ENCODE peak calls at places on chromosome 13, in five cellular contexts. T is AG04449, L is HFFc6, X is AG04450, W is progenitor cell of endocrine pancreas. O is an unnamed sample.

GRCh38 chr13:40458283-40459031 is 208.0 kb downstream of the FOXO1 start:
- DNase-seq in T (no peak), X (no peak), L (no peak), W (no peak), O (no peak)

GRCh38 chr13:95153647-95154405 is 147.4 kb downstream of the ABCC4 start:
- DNase-seq in T (no peak), X (no peak), W (no peak), L (no peak), O (no peak)

GRCh38 chr13:70890289-70890688 is 782.0 kb upstream of the KLHL1 start:
- DNase-seq in X (no peak), W (no peak), T (no peak), L (no peak), O (no peak)

GRCh38 chr13:43688230-43688907 is 98.4 kb downstream of the ENOX1 start:
- DNase-seq in X (no peak), W (no peak), L (no peak), T (no peak), O (no peak)

GRCh38 chr13:41613984-41614581 is 156.7 kb downstream of the RGCC start:
- DNase-seq in X (peak; percentile 90), L (peak; percentile 84), T (peak; percentile 59), W (no peak), O (no peak)

GRCh38 chr13:99871249-99871898 is 100.2 kb downstream of the ZIC5 start:
- DNase-seq in W (no peak), T (no peak), L (no peak), X (no peak), O (no peak)

GRCh38 chr13:99869830-99870229 is 101.7 kb downstream of the ZIC5 start:
- DNase-seq in X (no peak), T (no peak), W (no peak), L (no peak), O (no peak)

GRCh38 chr13:74305876-74306275 is 171.7 kb upstream of the KLF12 start:
- DNase-seq in X (no peak), T (no peak), L (no peak), W (no peak), O (no peak)

GRCh38 chr13:99352351-99353271 is 45.4 kb upstream of the GPR183 start:
- DNase-seq in W (no peak), L (no peak), X (no peak), T (no peak), O (no peak)

GRCh38 chr13:33119886-33120543 is 103.8 kb downstream of the KL start:
- DNase-seq in L (peak; percentile 81), X (no peak), T (no peak), W (no peak), O (no peak)

GRCh38 chr13:25882732-25883357 is 169.0 kb downstream of the SHISA2 start:
- DNase-seq in T (no peak), L (no peak), X (no peak), W (no peak), O (no peak)

GRCh38 chr13:113735194-113735593 is 23.8 kb upstream of the TMEM255B start:
- DNase-seq in W (no peak), T (no peak), X (no peak), L (no peak), O (no peak)

GRCh38 chr13:31824705-31825512 is 85.6 kb downstream of the RXFP2 start:
- DNase-seq in W (no peak), T (no peak), L (peak; percentile 17), X (no peak), O (no peak)

GRCh38 chr13:50596776-50597203 is 246.7 kb downstream of the DLEU7 start:
- DNase-seq in W (no peak), L (no peak), X (no peak), T (no peak), O (no peak)

GRCh38 chr13:29621401-29621800 is 25.9 kb upstream of the SLC7A1 start:
- DNase-seq in L (peak; percentile 73), T (peak; percentile 24), W (no peak), X (no peak), O (no peak)

GRCh38 chr13:71773534-71773933 is 93.5 kb downstream of the DACH1 start:
- DNase-seq in L (no peak), T (no peak), W (no peak), X (no peak), O (no peak)

GRCh38 chr13:53200498-53201453 is 172.2 kb downstream of the OLFM4 start:
- DNase-seq in T (no peak), L (no peak), X (no peak), W (peak; percentile 73), O (no peak)
- TF ChIP-seq CTCF in T (peak; percentile 54), L (peak; percentile 25), X (peak; percentile 11), W (peak; percentile 96), O (peak; percentile 69)

GRCh38 chr13:51797664-51798488 is 6.1 kb downstream of the DHRS12 start:
- DNase-seq in T (no peak), X (no peak), L (peak; percentile 35), W (peak; percentile 35), O (no peak)
- TF ChIP-seq CTCF in T (peak; percentile 42), X (peak; percentile 46), L (peak; percentile 74), W (peak; percentile 72), O (peak; percentile 66)

DNA sequence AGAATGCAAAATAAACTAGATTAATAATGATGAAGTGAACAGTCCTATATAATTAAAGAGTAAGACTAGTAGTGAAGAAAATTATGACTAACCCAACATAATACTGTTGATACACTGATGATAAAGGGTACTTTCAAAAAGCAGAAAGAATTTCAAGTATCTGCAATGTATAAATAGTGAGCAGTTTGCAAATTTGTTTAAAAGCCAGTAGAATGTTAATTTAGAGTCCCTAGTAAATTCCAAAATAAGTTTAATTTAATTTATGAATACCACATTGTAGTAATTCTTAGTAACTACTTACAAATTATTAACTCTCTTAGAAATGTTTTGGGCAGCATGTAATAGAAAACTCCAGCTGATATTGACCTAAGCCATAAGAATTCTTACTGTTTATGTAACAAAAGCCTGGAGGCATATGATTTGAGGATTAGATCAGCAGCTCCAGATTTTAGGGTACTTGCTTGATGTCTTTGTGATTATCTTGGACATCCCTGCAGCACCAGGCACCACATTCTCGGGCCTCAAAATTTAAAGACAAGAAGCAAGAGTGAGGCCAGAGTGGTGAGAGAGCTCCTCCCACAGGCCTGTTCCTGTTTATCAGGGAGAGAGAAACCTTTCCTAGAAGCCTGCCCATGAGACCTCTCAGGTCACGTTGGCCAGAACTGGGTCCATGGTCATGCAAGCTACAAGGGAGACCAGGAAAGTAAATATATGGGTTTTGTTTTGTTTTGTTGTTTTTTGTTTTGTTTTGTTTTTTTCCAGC is 67.6 kb upstream of the TDRD3 start:
- DNase-seq in T (no peak), X (no peak), W (peak; percentile 25), L (peak; percentile 34), O (no peak)
- TF ChIP-seq CTCF in T (peak; percentile 36), X (peak; percentile 41), W (peak; percentile 66), L (peak; percentile 62), O (peak; percentile 71)

DNA sequence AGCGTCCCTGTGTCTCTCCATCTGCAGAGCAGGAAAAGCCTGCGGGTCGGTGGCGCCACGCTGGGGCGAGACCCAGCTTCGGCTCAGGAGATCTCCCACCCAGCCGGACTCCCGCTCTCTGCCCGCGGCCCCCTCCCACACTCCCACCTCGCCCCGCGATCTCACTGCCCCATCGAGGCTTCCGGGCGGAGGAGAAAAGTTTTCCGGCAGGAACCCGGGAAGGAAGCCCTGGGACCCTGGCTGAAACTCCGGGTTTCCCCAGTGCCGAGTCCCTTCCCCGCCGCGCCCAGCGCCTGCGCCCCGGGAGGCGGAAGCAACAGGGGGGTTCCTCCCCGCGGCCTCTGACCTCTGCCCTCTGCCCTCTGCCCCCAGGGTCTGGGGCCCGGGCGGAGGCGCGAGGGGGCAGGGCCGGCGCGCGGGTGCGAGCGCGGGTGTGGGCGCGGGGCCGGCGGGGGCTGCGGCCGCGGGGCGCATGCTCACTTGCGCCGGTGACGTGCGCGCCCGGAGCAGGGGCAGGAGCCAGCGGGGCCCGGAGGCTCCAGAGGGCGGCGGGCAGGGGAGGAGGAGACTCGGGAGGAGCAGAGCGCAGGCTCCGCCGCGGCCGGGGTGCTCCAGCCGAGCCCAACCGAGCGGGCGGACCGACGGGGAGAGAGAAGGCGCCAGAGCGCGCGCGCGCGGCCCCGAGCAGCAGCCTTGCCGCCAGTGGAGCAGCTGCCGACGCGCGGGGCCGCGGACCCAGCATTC is at the start of gene ATP11A:
- DNase-seq in L (peak; percentile 84), W (peak; percentile 81), X (peak; percentile 76), T (peak; percentile 31), O (peak; percentile 52)
- TF ChIP-seq CTCF in L (no peak), W (no peak), X (no peak), T (no peak), O (peak; percentile 25)

GRCh38 chr13:101545521-101545920 is 93.0 kb downstream of the ITGBL1 start:
- DNase-seq in X (no peak), T (no peak), W (no peak), L (peak; percentile 25), O (no peak)
- TF ChIP-seq CTCF in X (no peak), T (no peak), W (no peak), L (peak; percentile 60), O (no peak)

GRCh38 chr13:20294497-20294896 is 62.4 kb upstream of the GJB6 start:
- DNase-seq in L (no peak), T (no peak), X (no peak), W (no peak), O (no peak)
- TF ChIP-seq CTCF in L (peak; percentile 53), T (no peak), X (peak; percentile 7), W (peak; percentile 37), O (peak; percentile 5)

GRCh38 chr13:75685239-75685697 is 49.1 kb downstream of the LMO7 start:
- DNase-seq in X (peak; percentile 72), W (no peak), L (peak; percentile 92), T (peak; percentile 84), O (peak; percentile 57)

GRCh38 chr13:75689686-75690085 is 53.6 kb downstream of the LMO7 start:
- DNase-seq in L (no peak), X (no peak), T (no peak), W (no peak), O (no peak)

GRCh38 chr13:75693227-75693626 is 57.1 kb downstream of the LMO7 start:
- DNase-seq in L (no peak), X (no peak), W (no peak), T (no peak), O (no peak)

GRCh38 chr13:75691183-75691582 is 55.1 kb downstream of the LMO7 start:
- DNase-seq in L (no peak), X (no peak), T (no peak), W (no peak), O (no peak)

DNA sequence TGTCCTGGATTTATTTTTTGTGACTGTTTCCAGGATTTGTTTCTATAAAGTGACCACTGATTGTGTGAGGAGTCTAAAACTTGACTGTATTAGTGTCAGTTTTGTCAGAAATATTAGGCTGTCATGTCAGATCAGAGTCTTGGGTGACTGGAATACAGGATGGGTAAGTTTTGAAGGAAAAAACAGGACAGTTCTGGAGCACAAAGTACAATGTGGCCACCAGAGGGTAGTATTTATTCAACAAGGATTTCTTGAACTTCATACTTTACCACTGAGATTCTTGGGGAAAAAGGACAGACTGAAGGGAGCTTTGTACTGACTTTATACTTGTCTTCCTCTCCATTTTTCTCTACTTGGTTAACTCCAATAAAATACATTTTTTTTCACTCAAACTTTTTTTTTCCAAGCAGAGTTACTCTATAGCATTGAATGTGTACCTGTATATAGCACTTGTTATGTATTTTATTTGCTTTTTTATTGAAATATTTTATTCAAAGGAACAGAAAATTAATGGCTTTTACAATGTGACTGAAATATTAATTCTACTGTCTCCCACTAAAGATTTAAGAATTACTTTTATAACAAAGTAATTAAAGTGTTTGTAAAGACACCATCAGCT is 51.1 kb downstream of the LMO7 start:
- DNase-seq in L (peak; percentile 49), T (no peak), X (no peak), W (no peak), O (no peak)
- TF ChIP-seq CTCF in L (peak; percentile 83), T (peak; percentile 32), X (peak; percentile 63), W (peak; percentile 70), O (peak; percentile 42)

GRCh38 chr13:110326263-110326904 is 19.3 kb downstream of the COL4A2 start:
- DNase-seq in T (no peak), W (no peak), X (no peak), L (no peak), O (no peak)
- TF ChIP-seq CTCF in T (no peak), W (no peak), X (no peak), L (no peak), O (no peak)

GRCh38 chr13:66689037-66689619 is 541.0 kb downstream of the PCDH9 start:
- DNase-seq in T (no peak), L (no peak), X (no peak), W (no peak), O (no peak)
- TF ChIP-seq CTCF in T (no peak), L (peak; percentile 48), X (peak; percentile 54), W (peak; percentile 29), O (peak; percentile 32)

O was measured in kidney epithelial cell.